ENCODE peak calls at places on chromosomes 13 and 19, in eight cellular contexts. One of them, this sample, is unnamed.

GRCh38 chr19:57171551-57172081 is 4.3 kb upstream of the DUXA start:
- DNase-seq in HAP-1: peak
- DNase-seq in DMS79 treated with DMSO at 0.1 percent for 48 hours: no peak
- DNase-seq in NCI-H1694: no peak
- DNase-seq in H54: peak
- DNase-seq in CD4-positive, alpha-beta memory T cell: peak
- DNase-seq in effector memory CD8-positive, alpha-beta T cell: peak
- DNase-seq in activated naive CD4-positive, alpha-beta T cell treated with anti-CD3 and anti-CD28 coated beads, Interleukin-2, amount 10 ng/mL, durations not matched to agents 7 days and 5 days: peak
- DNase-seq in this sample: peak

GRCh38 chr19:31783592-31783991 is 434.4 kb upstream of the TSHZ3 start:
- DNase-seq in DMS79 treated with DMSO at 0.1 percent for 48 hours: no peak
- DNase-seq in effector memory CD8-positive, alpha-beta T cell: no peak
- DNase-seq in CD4-positive, alpha-beta memory T cell: no peak
- DNase-seq in NCI-H1694: no peak
- DNase-seq in activated naive CD4-positive, alpha-beta T cell treated with anti-CD3 and anti-CD28 coated beads, Interleukin-2, amount 10 ng/mL, durations not matched to agents 7 days and 5 days: no peak
- DNase-seq in H54: no peak
- DNase-seq in HAP-1: no peak
- DNase-seq in this sample: no peak

GRCh38 chr19:34808566-34808965 is 35.6 kb upstream of the ZNF599 start:
- DNase-seq in CD4-positive, alpha-beta memory T cell: no peak
- DNase-seq in effector memory CD8-positive, alpha-beta T cell: no peak
- DNase-seq in H54: peak
- DNase-seq in NCI-H1694: no peak
- DNase-seq in DMS79 treated with DMSO at 0.1 percent for 48 hours: no peak
- DNase-seq in HAP-1: no peak
- DNase-seq in activated naive CD4-positive, alpha-beta T cell treated with anti-CD3 and anti-CD28 coated beads, Interleukin-2, amount 10 ng/mL, durations not matched to agents 7 days and 5 days: no peak
- DNase-seq in this sample: no peak

GRCh38 chr13:51524312-51524711 is 60.0 kb upstream of the WDFY2 start:
- DNase-seq in NCI-H1694: no peak
- DNase-seq in effector memory CD8-positive, alpha-beta T cell: no peak
- DNase-seq in DMS79 treated with DMSO at 0.1 percent for 48 hours: no peak
- DNase-seq in CD4-positive, alpha-beta memory T cell: no peak
- DNase-seq in H54: no peak
- DNase-seq in HAP-1: no peak
- DNase-seq in activated naive CD4-positive, alpha-beta T cell treated with anti-CD3 and anti-CD28 coated beads, Interleukin-2, amount 10 ng/mL, durations not matched to agents 7 days and 5 days: no peak
- DNase-seq in this sample: no peak

GRCh38 chr19:32580901-32581703 is at the start of gene PDCD5:
- DNase-seq in activated naive CD4-positive, alpha-beta T cell treated with anti-CD3 and anti-CD28 coated beads, Interleukin-2, amount 10 ng/mL, durations not matched to agents 7 days and 5 days: peak
- DNase-seq in effector memory CD8-positive, alpha-beta T cell: peak
- DNase-seq in NCI-H1694: peak
- DNase-seq in DMS79 treated with DMSO at 0.1 percent for 48 hours: peak
- DNase-seq in CD4-positive, alpha-beta memory T cell: peak
- DNase-seq in H54: peak
- DNase-seq in HAP-1: peak
- DNase-seq in this sample: peak

GRCh38 chr13:42804244-42804868 is 23.0 kb downstream of the FAM216B start:
- DNase-seq in H54: no peak
- DNase-seq in CD4-positive, alpha-beta memory T cell: no peak
- DNase-seq in HAP-1: no peak
- DNase-seq in activated naive CD4-positive, alpha-beta T cell treated with anti-CD3 and anti-CD28 coated beads, Interleukin-2, amount 10 ng/mL, durations not matched to agents 7 days and 5 days: no peak
- DNase-seq in effector memory CD8-positive, alpha-beta T cell: no peak
- DNase-seq in DMS79 treated with DMSO at 0.1 percent for 48 hours: no peak
- DNase-seq in NCI-H1694: no peak
- DNase-seq in this sample: no peak

GRCh38 chr19:8500158-8500557 is 2.3 kb downstream of the PRAM1 start:
- DNase-seq in activated naive CD4-positive, alpha-beta T cell treated with anti-CD3 and anti-CD28 coated beads, Interleukin-2, amount 10 ng/mL, durations not matched to agents 7 days and 5 days: no peak
- DNase-seq in NCI-H1694: no peak
- DNase-seq in HAP-1: no peak
- DNase-seq in DMS79 treated with DMSO at 0.1 percent for 48 hours: no peak
- DNase-seq in CD4-positive, alpha-beta memory T cell: no peak
- DNase-seq in H54: no peak
- DNase-seq in effector memory CD8-positive, alpha-beta T cell: no peak
- DNase-seq in this sample: no peak

GRCh38 chr19:57701625-57702024 is 7.4 kb downstream of the ZNF154 start:
- DNase-seq in activated naive CD4-positive, alpha-beta T cell treated with anti-CD3 and anti-CD28 coated beads, Interleukin-2, amount 10 ng/mL, durations not matched to agents 7 days and 5 days: no peak
- DNase-seq in effector memory CD8-positive, alpha-beta T cell: no peak
- DNase-seq in CD4-positive, alpha-beta memory T cell: no peak
- DNase-seq in DMS79 treated with DMSO at 0.1 percent for 48 hours: no peak
- DNase-seq in HAP-1: no peak
- DNase-seq in H54: no peak
- DNase-seq in NCI-H1694: no peak
- DNase-seq in this sample: no peak

GRCh38 chr13:110312669-110313031 is 5.6 kb downstream of the COL4A2 start:
- DNase-seq in NCI-H1694: no peak
- DNase-seq in H54: peak
- DNase-seq in activated naive CD4-positive, alpha-beta T cell treated with anti-CD3 and anti-CD28 coated beads, Interleukin-2, amount 10 ng/mL, durations not matched to agents 7 days and 5 days: no peak
- DNase-seq in DMS79 treated with DMSO at 0.1 percent for 48 hours: no peak
- DNase-seq in effector memory CD8-positive, alpha-beta T cell: no peak
- DNase-seq in CD4-positive, alpha-beta memory T cell: no peak
- DNase-seq in HAP-1: no peak
- DNase-seq in this sample: no peak

GRCh38 chr13:100848304-100848703 is 173.7 kb upstream of the TMTC4 start:
- DNase-seq in activated naive CD4-positive, alpha-beta T cell treated with anti-CD3 and anti-CD28 coated beads, Interleukin-2, amount 10 ng/mL, durations not matched to agents 7 days and 5 days: no peak
- DNase-seq in HAP-1: peak
- DNase-seq in NCI-H1694: no peak
- DNase-seq in CD4-positive, alpha-beta memory T cell: no peak
- DNase-seq in effector memory CD8-positive, alpha-beta T cell: no peak
- DNase-seq in DMS79 treated with DMSO at 0.1 percent for 48 hours: no peak
- DNase-seq in H54: no peak
- DNase-seq in this sample: no peak

GRCh38 chr13:82627183-82627582 is 1255.1 kb downstream of the SLITRK1 start:
- DNase-seq in H54: no peak
- DNase-seq in DMS79 treated with DMSO at 0.1 percent for 48 hours: no peak
- DNase-seq in activated naive CD4-positive, alpha-beta T cell treated with anti-CD3 and anti-CD28 coated beads, Interleukin-2, amount 10 ng/mL, durations not matched to agents 7 days and 5 days: no peak
- DNase-seq in NCI-H1694: no peak
- DNase-seq in HAP-1: no peak
- DNase-seq in CD4-positive, alpha-beta memory T cell: no peak
- DNase-seq in effector memory CD8-positive, alpha-beta T cell: no peak
- DNase-seq in this sample: no peak

GRCh38 chr13:48491423-48492122 is 41.3 kb downstream of the RCBTB2 start:
- DNase-seq in DMS79 treated with DMSO at 0.1 percent for 48 hours: no peak
- DNase-seq in activated naive CD4-positive, alpha-beta T cell treated with anti-CD3 and anti-CD28 coated beads, Interleukin-2, amount 10 ng/mL, durations not matched to agents 7 days and 5 days: no peak
- DNase-seq in CD4-positive, alpha-beta memory T cell: no peak
- DNase-seq in effector memory CD8-positive, alpha-beta T cell: no peak
- DNase-seq in NCI-H1694: no peak
- DNase-seq in HAP-1: no peak
- DNase-seq in H54: no peak
- DNase-seq in this sample: no peak

GRCh38 chr19:37973666-37974065 is 66.7 kb downstream of the SIPA1L3 start:
- DNase-seq in DMS79 treated with DMSO at 0.1 percent for 48 hours: no peak
- DNase-seq in activated naive CD4-positive, alpha-beta T cell treated with anti-CD3 and anti-CD28 coated beads, Interleukin-2, amount 10 ng/mL, durations not matched to agents 7 days and 5 days: no peak
- DNase-seq in CD4-positive, alpha-beta memory T cell: no peak
- DNase-seq in effector memory CD8-positive, alpha-beta T cell: no peak
- DNase-seq in HAP-1: no peak
- DNase-seq in H54: no peak
- DNase-seq in NCI-H1694: no peak
- DNase-seq in this sample: no peak

GRCh38 chr13:110126391-110126961 is 180.5 kb downstream of the COL4A1 start:
- DNase-seq in NCI-H1694: no peak
- DNase-seq in DMS79 treated with DMSO at 0.1 percent for 48 hours: peak
- DNase-seq in activated naive CD4-positive, alpha-beta T cell treated with anti-CD3 and anti-CD28 coated beads, Interleukin-2, amount 10 ng/mL, durations not matched to agents 7 days and 5 days: no peak
- DNase-seq in HAP-1: no peak
- DNase-seq in H54: peak
- DNase-seq in effector memory CD8-positive, alpha-beta T cell: no peak
- DNase-seq in CD4-positive, alpha-beta memory T cell: no peak
- DNase-seq in this sample: no peak

GRCh38 chr13:25069911-25070310 is 26.0 kb upstream of the PABPC3 start:
- DNase-seq in activated naive CD4-positive, alpha-beta T cell treated with anti-CD3 and anti-CD28 coated beads, Interleukin-2, amount 10 ng/mL, durations not matched to agents 7 days and 5 days: no peak
- DNase-seq in effector memory CD8-positive, alpha-beta T cell: no peak
- DNase-seq in HAP-1: no peak
- DNase-seq in NCI-H1694: no peak
- DNase-seq in DMS79 treated with DMSO at 0.1 percent for 48 hours: no peak
- DNase-seq in H54: no peak
- DNase-seq in CD4-positive, alpha-beta memory T cell: no peak
- DNase-seq in this sample: no peak

GRCh38 chr13:98576963-98577822 is at the start of gene STK24:
- DNase-seq in NCI-H1694: no peak
- DNase-seq in DMS79 treated with DMSO at 0.1 percent for 48 hours: peak
- DNase-seq in CD4-positive, alpha-beta memory T cell: peak
- DNase-seq in effector memory CD8-positive, alpha-beta T cell: peak
- DNase-seq in activated naive CD4-positive, alpha-beta T cell treated with anti-CD3 and anti-CD28 coated beads, Interleukin-2, amount 10 ng/mL, durations not matched to agents 7 days and 5 days: peak
- DNase-seq in HAP-1: peak
- DNase-seq in H54: peak
- DNase-seq in this sample: peak

GRCh38 chr13:80341098-80341701 is at the start of gene SPRY2:
- DNase-seq in H54: peak
- DNase-seq in NCI-H1694: peak
- DNase-seq in CD4-positive, alpha-beta memory T cell: no peak
- DNase-seq in activated naive CD4-positive, alpha-beta T cell treated with anti-CD3 and anti-CD28 coated beads, Interleukin-2, amount 10 ng/mL, durations not matched to agents 7 days and 5 days: peak
- DNase-seq in DMS79 treated with DMSO at 0.1 percent for 48 hours: no peak
- DNase-seq in effector memory CD8-positive, alpha-beta T cell: peak
- DNase-seq in HAP-1: peak
- DNase-seq in this sample: no peak

GRCh38 chr13:66341038-66341437 is 889.1 kb downstream of the PCDH9 start:
- DNase-seq in HAP-1: no peak
- DNase-seq in DMS79 treated with DMSO at 0.1 percent for 48 hours: no peak
- DNase-seq in NCI-H1694: no peak
- DNase-seq in CD4-positive, alpha-beta memory T cell: no peak
- DNase-seq in activated naive CD4-positive, alpha-beta T cell treated with anti-CD3 and anti-CD28 coated beads, Interleukin-2, amount 10 ng/mL, durations not matched to agents 7 days and 5 days: no peak
- DNase-seq in effector memory CD8-positive, alpha-beta T cell: no peak
- DNase-seq in H54: no peak
- DNase-seq in this sample: no peak

GRCh38 chr13:44747179-44747578 is 171.0 kb upstream of the TSC22D1 start:
- DNase-seq in NCI-H1694: no peak
- DNase-seq in HAP-1: no peak
- DNase-seq in DMS79 treated with DMSO at 0.1 percent for 48 hours: no peak
- DNase-seq in effector memory CD8-positive, alpha-beta T cell: no peak
- DNase-seq in H54: no peak
- DNase-seq in activated naive CD4-positive, alpha-beta T cell treated with anti-CD3 and anti-CD28 coated beads, Interleukin-2, amount 10 ng/mL, durations not matched to agents 7 days and 5 days: no peak
- DNase-seq in CD4-positive, alpha-beta memory T cell: no peak
- DNase-seq in this sample: no peak

GRCh38 chr13:76812971-76813691 is 73.1 kb downstream of the KCTD12 start:
- DNase-seq in CD4-positive, alpha-beta memory T cell: no peak
- DNase-seq in effector memory CD8-positive, alpha-beta T cell: no peak
- DNase-seq in HAP-1: no peak
- DNase-seq in activated naive CD4-positive, alpha-beta T cell treated with anti-CD3 and anti-CD28 coated beads, Interleukin-2, amount 10 ng/mL, durations not matched to agents 7 days and 5 days: no peak
- DNase-seq in NCI-H1694: no peak
- DNase-seq in H54: no peak
- DNase-seq in DMS79 treated with DMSO at 0.1 percent for 48 hours: no peak
- DNase-seq in this sample: no peak

GRCh38 chr19:35509018-35509652 is 4.3 kb downstream of the DMKN start:
- DNase-seq in activated naive CD4-positive, alpha-beta T cell treated with anti-CD3 and anti-CD28 coated beads, Interleukin-2, amount 10 ng/mL, durations not matched to agents 7 days and 5 days: peak
- DNase-seq in DMS79 treated with DMSO at 0.1 percent for 48 hours: peak
- DNase-seq in H54: no peak
- DNase-seq in NCI-H1694: no peak
- DNase-seq in effector memory CD8-positive, alpha-beta T cell: peak
- DNase-seq in CD4-positive, alpha-beta memory T cell: peak
- DNase-seq in HAP-1: peak
- DNase-seq in this sample: no peak

GRCh38 chr13:20219585-20219984 is 12.5 kb downstream of the GJB6 start:
- DNase-seq in CD4-positive, alpha-beta memory T cell: no peak
- DNase-seq in H54: no peak
- DNase-seq in activated naive CD4-positive, alpha-beta T cell treated with anti-CD3 and anti-CD28 coated beads, Interleukin-2, amount 10 ng/mL, durations not matched to agents 7 days and 5 days: peak
- DNase-seq in DMS79 treated with DMSO at 0.1 percent for 48 hours: no peak
- DNase-seq in effector memory CD8-positive, alpha-beta T cell: no peak
- DNase-seq in NCI-H1694: no peak
- DNase-seq in HAP-1: no peak
- DNase-seq in this sample: no peak

GRCh38 chr13:45564108-45564507 is 51.4 kb downstream of the ERICH6B start:
- DNase-seq in DMS79 treated with DMSO at 0.1 percent for 48 hours: peak
- DNase-seq in activated naive CD4-positive, alpha-beta T cell treated with anti-CD3 and anti-CD28 coated beads, Interleukin-2, amount 10 ng/mL, durations not matched to agents 7 days and 5 days: no peak
- DNase-seq in H54: no peak
- DNase-seq in HAP-1: no peak
- DNase-seq in CD4-positive, alpha-beta memory T cell: no peak
- DNase-seq in NCI-H1694: no peak
- DNase-seq in effector memory CD8-positive, alpha-beta T cell: no peak
- DNase-seq in this sample: no peak

GRCh38 chr13:114313061-114313860 is 1.0 kb upstream of the CHAMP1 start:
- DNase-seq in HAP-1: no peak
- DNase-seq in NCI-H1694: no peak
- DNase-seq in effector memory CD8-positive, alpha-beta T cell: no peak
- DNase-seq in CD4-positive, alpha-beta memory T cell: no peak
- DNase-seq in activated naive CD4-positive, alpha-beta T cell treated with anti-CD3 and anti-CD28 coated beads, Interleukin-2, amount 10 ng/mL, durations not matched to agents 7 days and 5 days: peak
- DNase-seq in DMS79 treated with DMSO at 0.1 percent for 48 hours: peak
- DNase-seq in H54: peak
- DNase-seq in this sample: no peak

GRCh38 chr13:44211286-44211685 is 162.3 kb upstream of the SERP2 start:
- DNase-seq in NCI-H1694: no peak
- DNase-seq in CD4-positive, alpha-beta memory T cell: no peak
- DNase-seq in effector memory CD8-positive, alpha-beta T cell: no peak
- DNase-seq in DMS79 treated with DMSO at 0.1 percent for 48 hours: no peak
- DNase-seq in activated naive CD4-positive, alpha-beta T cell treated with anti-CD3 and anti-CD28 coated beads, Interleukin-2, amount 10 ng/mL, durations not matched to agents 7 days and 5 days: no peak
- DNase-seq in H54: no peak
- DNase-seq in HAP-1: no peak
- DNase-seq in this sample: no peak

GRCh38 chr19:17719730-17720486 is 628 bp downstream of the MAP1S start:
- DNase-seq in activated naive CD4-positive, alpha-beta T cell treated with anti-CD3 and anti-CD28 coated beads, Interleukin-2, amount 10 ng/mL, durations not matched to agents 7 days and 5 days: peak
- DNase-seq in NCI-H1694: no peak
- DNase-seq in H54: no peak
- DNase-seq in CD4-positive, alpha-beta memory T cell: peak
- DNase-seq in effector memory CD8-positive, alpha-beta T cell: no peak
- DNase-seq in DMS79 treated with DMSO at 0.1 percent for 48 hours: no peak
- DNase-seq in HAP-1: no peak
- DNase-seq in this sample: no peak